ENCODE peak calls at places on chromosome 7, in nine cellular contexts. One of them, this sample, is unnamed.
A peak's percentile ranks its signal among the peaks of the same experiment; 100 is the strongest.

GRCh38 chr7:157610671-157611295 is 274.0 kb downstream of the DNAJB6 start:
- DNase-seq in Ammon's horn: no peak
- DNase-seq in AG04450: no peak
- DNase-seq in T-helper 9 cell: no peak
- DNase-seq in adrenal gland: no peak
- DNase-seq in hepatocyte: no peak
- DNase-seq in HT-29: no peak
- DNase-seq in activated CD4-positive, alpha-beta T cell treated with anti-CD3 and anti-CD28 coated beads, Interleukin-2, amount 50 U/mL, for 1 hour: no peak
- DNase-seq in H7: no peak
- DNase-seq in this sample: no peak

GRCh38 chr7:126026421-126027088 is 1096.9 kb upstream of the POT1 start:
- DNase-seq in Ammon's horn: no peak
- DNase-seq in activated CD4-positive, alpha-beta T cell treated with anti-CD3 and anti-CD28 coated beads, Interleukin-2, amount 50 U/mL, for 1 hour: no peak
- DNase-seq in AG04450: no peak
- DNase-seq in HT-29: no peak
- DNase-seq in hepatocyte: no peak
- DNase-seq in adrenal gland: no peak
- DNase-seq in T-helper 9 cell: no peak
- DNase-seq in H7: no peak
- DNase-seq in this sample: no peak

GRCh38 chr7:94654764-94655561 is 970 bp downstream of the SGCE start:
- DNase-seq in HT-29: no peak
- DNase-seq in adrenal gland: peak; percentile 52
- DNase-seq in Ammon's horn: peak; percentile 30
- DNase-seq in activated CD4-positive, alpha-beta T cell treated with anti-CD3 and anti-CD28 coated beads, Interleukin-2, amount 50 U/mL, for 1 hour: no peak
- DNase-seq in hepatocyte: peak; percentile 38
- DNase-seq in AG04450: no peak
- DNase-seq in H7: no peak
- DNase-seq in T-helper 9 cell: no peak
- DNase-seq in this sample: no peak

GRCh38 chr7:70703785-70704184 is 428.2 kb upstream of the GALNT17 start:
- DNase-seq in activated CD4-positive, alpha-beta T cell treated with anti-CD3 and anti-CD28 coated beads, Interleukin-2, amount 50 U/mL, for 1 hour: no peak
- DNase-seq in AG04450: no peak
- DNase-seq in adrenal gland: no peak
- DNase-seq in hepatocyte: no peak
- DNase-seq in T-helper 9 cell: no peak
- DNase-seq in HT-29: no peak
- DNase-seq in Ammon's horn: no peak
- DNase-seq in H7: peak; percentile 55
- DNase-seq in this sample: no peak

GRCh38 chr7:65798111-65799075 is 74.5 kb upstream of the VKORC1L1 start:
- DNase-seq in H7: no peak
- DNase-seq in HT-29: no peak
- DNase-seq in Ammon's horn: no peak
- DNase-seq in T-helper 9 cell: no peak
- DNase-seq in AG04450: peak; percentile 34
- DNase-seq in adrenal gland: no peak
- DNase-seq in activated CD4-positive, alpha-beta T cell treated with anti-CD3 and anti-CD28 coated beads, Interleukin-2, amount 50 U/mL, for 1 hour: no peak
- DNase-seq in hepatocyte: no peak
- DNase-seq in this sample: no peak

GRCh38 chr7:135684134-135684533 is 21.8 kb downstream of the STMP1 start:
- DNase-seq in AG04450: no peak
- DNase-seq in hepatocyte: no peak
- DNase-seq in H7: no peak
- DNase-seq in adrenal gland: no peak
- DNase-seq in T-helper 9 cell: no peak
- DNase-seq in Ammon's horn: no peak
- DNase-seq in HT-29: no peak
- DNase-seq in activated CD4-positive, alpha-beta T cell treated with anti-CD3 and anti-CD28 coated beads, Interleukin-2, amount 50 U/mL, for 1 hour: no peak
- DNase-seq in this sample: no peak

GRCh38 chr7:35874881-35875280 is 74.0 kb downstream of the SEPTIN7 start:
- DNase-seq in H7: no peak
- DNase-seq in AG04450: no peak
- DNase-seq in adrenal gland: no peak
- DNase-seq in activated CD4-positive, alpha-beta T cell treated with anti-CD3 and anti-CD28 coated beads, Interleukin-2, amount 50 U/mL, for 1 hour: no peak
- DNase-seq in Ammon's horn: no peak
- DNase-seq in HT-29: no peak
- DNase-seq in hepatocyte: no peak
- DNase-seq in T-helper 9 cell: no peak
- DNase-seq in this sample: no peak

GRCh38 chr7:50534690-50535290 is 30.4 kb downstream of the DDC start:
- DNase-seq in HT-29: peak; percentile 80
- DNase-seq in Ammon's horn: no peak
- DNase-seq in H7: peak; percentile 31
- DNase-seq in adrenal gland: peak; percentile 86
- DNase-seq in T-helper 9 cell: no peak
- DNase-seq in hepatocyte: peak; percentile 76
- DNase-seq in activated CD4-positive, alpha-beta T cell treated with anti-CD3 and anti-CD28 coated beads, Interleukin-2, amount 50 U/mL, for 1 hour: no peak
- DNase-seq in AG04450: peak; percentile 98
- DNase-seq in this sample: peak; percentile 56

GRCh38 chr7:100897111-100897608 is 1.5 kb upstream of the ACHE start:
- DNase-seq in activated CD4-positive, alpha-beta T cell treated with anti-CD3 and anti-CD28 coated beads, Interleukin-2, amount 50 U/mL, for 1 hour: peak; percentile 57
- DNase-seq in hepatocyte: peak; percentile 77
- DNase-seq in H7: peak; percentile 80
- DNase-seq in Ammon's horn: peak; percentile 57
- DNase-seq in AG04450: no peak
- DNase-seq in T-helper 9 cell: peak; percentile 70
- DNase-seq in adrenal gland: peak; percentile 66
- DNase-seq in HT-29: peak; percentile 65
- DNase-seq in this sample: no peak

GRCh38 chr7:92766461-92767003 is 69.8 kb downstream of the CDK6 start:
- DNase-seq in activated CD4-positive, alpha-beta T cell treated with anti-CD3 and anti-CD28 coated beads, Interleukin-2, amount 50 U/mL, for 1 hour: no peak
- DNase-seq in H7: no peak
- DNase-seq in hepatocyte: peak; percentile 56
- DNase-seq in Ammon's horn: no peak
- DNase-seq in adrenal gland: no peak
- DNase-seq in AG04450: no peak
- DNase-seq in HT-29: peak; percentile 70
- DNase-seq in T-helper 9 cell: no peak
- DNase-seq in this sample: no peak

GRCh38 chr7:155410436-155410835 is 47.5 kb upstream of the EN2 start:
- DNase-seq in adrenal gland: no peak
- DNase-seq in H7: no peak
- DNase-seq in HT-29: no peak
- DNase-seq in AG04450: no peak
- DNase-seq in activated CD4-positive, alpha-beta T cell treated with anti-CD3 and anti-CD28 coated beads, Interleukin-2, amount 50 U/mL, for 1 hour: no peak
- DNase-seq in hepatocyte: no peak
- DNase-seq in T-helper 9 cell: no peak
- DNase-seq in Ammon's horn: no peak
- DNase-seq in this sample: no peak

GRCh38 chr7:29467193-29467592 is 96.4 kb upstream of the PRR15 start:
- DNase-seq in T-helper 9 cell: no peak
- DNase-seq in activated CD4-positive, alpha-beta T cell treated with anti-CD3 and anti-CD28 coated beads, Interleukin-2, amount 50 U/mL, for 1 hour: no peak
- DNase-seq in HT-29: no peak
- DNase-seq in hepatocyte: no peak
- DNase-seq in Ammon's horn: no peak
- DNase-seq in AG04450: no peak
- DNase-seq in adrenal gland: no peak
- DNase-seq in H7: no peak
- DNase-seq in this sample: no peak

GRCh38 chr7:27750336-27750735 is 10.4 kb downstream of the TAX1BP1 start:
- DNase-seq in AG04450: no peak
- DNase-seq in HT-29: no peak
- DNase-seq in activated CD4-positive, alpha-beta T cell treated with anti-CD3 and anti-CD28 coated beads, Interleukin-2, amount 50 U/mL, for 1 hour: no peak
- DNase-seq in T-helper 9 cell: no peak
- DNase-seq in hepatocyte: no peak
- DNase-seq in adrenal gland: no peak
- DNase-seq in H7: no peak
- DNase-seq in Ammon's horn: no peak
- DNase-seq in this sample: no peak

GRCh38 chr7:82678259-82678658 is 234.7 kb upstream of the CACNA2D1 start:
- DNase-seq in H7: no peak
- DNase-seq in Ammon's horn: no peak
- DNase-seq in AG04450: no peak
- DNase-seq in HT-29: peak; percentile 16
- DNase-seq in hepatocyte: no peak
- DNase-seq in T-helper 9 cell: no peak
- DNase-seq in adrenal gland: no peak
- DNase-seq in activated CD4-positive, alpha-beta T cell treated with anti-CD3 and anti-CD28 coated beads, Interleukin-2, amount 50 U/mL, for 1 hour: no peak
- DNase-seq in this sample: no peak

GRCh38 chr7:138164804-138165203 is 88.5 kb downstream of the AKR1D1 start:
- DNase-seq in T-helper 9 cell: no peak
- DNase-seq in adrenal gland: no peak
- DNase-seq in HT-29: no peak
- DNase-seq in H7: no peak
- DNase-seq in Ammon's horn: no peak
- DNase-seq in hepatocyte: no peak
- DNase-seq in AG04450: no peak
- DNase-seq in activated CD4-positive, alpha-beta T cell treated with anti-CD3 and anti-CD28 coated beads, Interleukin-2, amount 50 U/mL, for 1 hour: no peak
- DNase-seq in this sample: no peak

GRCh38 chr7:26365897-26366267 is 74.2 kb downstream of the SNX10 start:
- DNase-seq in AG04450: no peak
- DNase-seq in H7: no peak
- DNase-seq in Ammon's horn: no peak
- DNase-seq in activated CD4-positive, alpha-beta T cell treated with anti-CD3 and anti-CD28 coated beads, Interleukin-2, amount 50 U/mL, for 1 hour: no peak
- DNase-seq in hepatocyte: no peak
- DNase-seq in T-helper 9 cell: no peak
- DNase-seq in HT-29: no peak
- DNase-seq in adrenal gland: no peak
- DNase-seq in this sample: no peak

GRCh38 chr7:117323877-117324699 is 1.2 kb upstream of the WNT2 start:
- DNase-seq in hepatocyte: peak; percentile 61
- DNase-seq in H7: peak; percentile 74
- DNase-seq in adrenal gland: peak; percentile 6
- DNase-seq in HT-29: no peak
- DNase-seq in T-helper 9 cell: no peak
- DNase-seq in AG04450: peak; percentile 56
- DNase-seq in activated CD4-positive, alpha-beta T cell treated with anti-CD3 and anti-CD28 coated beads, Interleukin-2, amount 50 U/mL, for 1 hour: no peak
- DNase-seq in Ammon's horn: no peak
- DNase-seq in this sample: no peak

GRCh38 chr7:135743907-135744789 is 4.5 kb downstream of the FAM180A start:
- DNase-seq in adrenal gland: no peak
- DNase-seq in HT-29: no peak
- DNase-seq in activated CD4-positive, alpha-beta T cell treated with anti-CD3 and anti-CD28 coated beads, Interleukin-2, amount 50 U/mL, for 1 hour: no peak
- DNase-seq in T-helper 9 cell: no peak
- DNase-seq in hepatocyte: no peak
- DNase-seq in Ammon's horn: no peak
- DNase-seq in AG04450: no peak
- DNase-seq in H7: peak; percentile 47
- DNase-seq in this sample: no peak

GRCh38 chr7:158812684-158813083 is 16.6 kb downstream of the ESYT2 start:
- DNase-seq in AG04450: no peak
- DNase-seq in activated CD4-positive, alpha-beta T cell treated with anti-CD3 and anti-CD28 coated beads, Interleukin-2, amount 50 U/mL, for 1 hour: peak; percentile 76
- DNase-seq in hepatocyte: no peak
- DNase-seq in Ammon's horn: no peak
- DNase-seq in adrenal gland: no peak
- DNase-seq in T-helper 9 cell: peak; percentile 57
- DNase-seq in H7: no peak
- DNase-seq in HT-29: no peak
- DNase-seq in this sample: no peak

GRCh38 chr7:123553159-123553558 is 4.5 kb downstream of the NDUFA5 start:
- DNase-seq in HT-29: no peak
- DNase-seq in AG04450: no peak
- DNase-seq in adrenal gland: no peak
- DNase-seq in H7: no peak
- DNase-seq in activated CD4-positive, alpha-beta T cell treated with anti-CD3 and anti-CD28 coated beads, Interleukin-2, amount 50 U/mL, for 1 hour: no peak
- DNase-seq in Ammon's horn: no peak
- DNase-seq in T-helper 9 cell: no peak
- DNase-seq in hepatocyte: no peak
- DNase-seq in this sample: no peak

GRCh38 chr7:151129882-151130591 is 37.5 kb downstream of the GBX1 start:
- DNase-seq in HT-29: no peak
- DNase-seq in T-helper 9 cell: no peak
- DNase-seq in H7: no peak
- DNase-seq in adrenal gland: no peak
- DNase-seq in activated CD4-positive, alpha-beta T cell treated with anti-CD3 and anti-CD28 coated beads, Interleukin-2, amount 50 U/mL, for 1 hour: no peak
- DNase-seq in hepatocyte: no peak
- DNase-seq in Ammon's horn: no peak
- DNase-seq in AG04450: no peak
- DNase-seq in this sample: no peak

GRCh38 chr7:1539346-1540321 is 9.1 kb downstream of the MAFK start:
- DNase-seq in AG04450: no peak
- DNase-seq in H7: no peak
- DNase-seq in adrenal gland: no peak
- DNase-seq in hepatocyte: peak; percentile 47
- DNase-seq in Ammon's horn: no peak
- DNase-seq in T-helper 9 cell: no peak
- DNase-seq in activated CD4-positive, alpha-beta T cell treated with anti-CD3 and anti-CD28 coated beads, Interleukin-2, amount 50 U/mL, for 1 hour: no peak
- DNase-seq in HT-29: no peak
- DNase-seq in this sample: no peak